ENCODE peak calls at places on chromosomes 2 and 18, in five cellular contexts. M, A, I, S and E are unnamed samples. For H3K4me1, the result is how much of the 10 kb centered on the place peaks cover.

GRCh38 chr2:218405365-218406208 is 5.9 kb downstream of the CTDSP1 start:
- DNase-seq in A (no peak), I (no peak), M (peak), S (no peak), E (peak)

GRCh38 chr2:105888625-105889024 is 143.9 kb downstream of the NCK2 start:
- DNase-seq in A (peak), M (peak), I (peak), S (peak), E (no peak)

GRCh38 chr18:58143391-58143790 is 99.4 kb downstream of the NEDD4L start:
- DNase-seq in S (no peak), A (no peak), I (no peak), M (no peak), E (peak)

GRCh38 chr2:72676341-72677025 is 149.3 kb downstream of the EXOC6B start:
- DNase-seq in I (no peak), M (no peak), S (no peak), A (no peak), E (no peak)

GRCh38 chr2:19474128-19474527 is 115.7 kb upstream of the OSR1 start:
- DNase-seq in I (no peak), M (no peak), A (peak), S (peak), E (peak)

GRCh38 chr2:134675294-134675693 is 43.5 kb downstream of the TMEM163 start:
- DNase-seq in M (no peak), A (no peak), S (no peak), I (no peak), E (no peak)

GRCh38 chr2:33645861-33646260 is 46.8 kb upstream of the FAM98A start:
- DNase-seq in M (no peak), S (peak), I (no peak), A (no peak), E (no peak)

GRCh38 chr2:33482518-33482917 is 6.1 kb downstream of the RASGRP3 start:
- DNase-seq in I (no peak), S (no peak), A (no peak), M (no peak), E (no peak)

GRCh38 chr2:173802518-173802917 is 162.7 kb downstream of the SP3 start:
- DNase-seq in I (no peak), M (no peak), A (no peak), S (no peak), E (no peak)

GRCh38 chr18:62497171-62497783 is 25.5 kb upstream of the ZCCHC2 start:
- DNase-seq in A (no peak), I (no peak), S (no peak), M (no peak), E (no peak)

GRCh38 chr2:105323117-105323516 is 6.4 kb downstream of the TGFBRAP1 start:
- DNase-seq in M (no peak), S (no peak), I (no peak), A (no peak), E (no peak)

GRCh38 chr18:63619661-63620060 is 24.4 kb downstream of the SERPINB4 start:
- DNase-seq in A (no peak), S (no peak), I (no peak), M (no peak), E (no peak)

GRCh38 chr18:45785015-45785597 is 40.4 kb upstream of the SIGLEC15 start:
- DNase-seq in A (no peak), I (no peak), S (no peak), M (no peak), E (no peak)

GRCh38 chr2:164816900-164817299 is 24.7 kb downstream of the COBLL1 start:
- DNase-seq in S (no peak), I (no peak), A (no peak), M (no peak), E (no peak)

GRCh38 chr2:112995346-112995920 is 9.8 kb upstream of the IL36A start:
- DNase-seq in S (no peak), A (peak), I (no peak), M (no peak), E (no peak)

GRCh38 chr2:167844714-167845530 is 402.5 kb downstream of the STK39 start:
- DNase-seq in M (peak), I (peak), S (peak), A (no peak), E (peak)

GRCh38 chr18:72752220-72752619 is 115.6 kb downstream of the NETO1 start:
- DNase-seq in M (no peak), I (no peak), S (no peak), A (no peak), E (no peak)

GRCh38 chr2:85772019-85772745 is 18.4 kb downstream of the ATOH8 start:
- DNase-seq in M (peak), S (peak), I (peak), A (no peak), E (peak)
- H3K4me1 ChIP-seq in M (under half), S (under half), I (half or more), A (under half), E (half or more)

GRCh38 chr2:14899621-14900414 is 267.3 kb downstream of the LRATD1 start:
- DNase-seq in A (no peak), M (no peak), S (no peak), I (no peak), E (no peak)
- H3K27ac ChIP-seq in A (no peak), M (no peak), S (no peak), I (no peak), E (no peak)

DNA sequence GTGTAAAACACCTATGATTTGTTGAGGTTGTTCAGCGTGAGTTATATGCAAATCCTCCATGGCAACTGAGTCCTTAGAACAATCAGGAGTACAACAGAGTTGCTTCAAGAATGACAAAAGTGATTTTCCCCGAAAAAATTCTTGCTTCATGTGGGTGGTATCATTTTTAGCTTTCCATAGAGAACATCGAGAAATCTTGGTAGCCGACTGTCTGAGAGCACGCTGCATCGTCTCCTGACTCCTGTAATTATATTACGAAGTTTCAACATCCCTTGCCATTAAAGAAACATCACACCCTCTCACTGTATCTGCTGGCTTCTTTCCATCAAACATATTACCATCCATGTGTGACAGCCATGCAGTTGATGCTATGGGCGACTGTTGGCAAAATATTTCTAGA is 311.3 kb downstream of the CMPK2 start:
- DNase-seq in A (no peak), M (no peak), I (no peak), S (no peak), E (no peak)
- TF ChIP-seq EZH2phosphoT487 in A (no peak), M (no peak), I (no peak), S (no peak), E (no peak)

GRCh38 chr18:35923939-35924338 is 48.5 kb upstream of the RMP24 start:
- DNase-seq in M (no peak), S (no peak), A (no peak), I (no peak), E (no peak)

GRCh38 chr18:35926884-35927283 is 45.6 kb upstream of the RMP24 start:
- DNase-seq in M (no peak), A (no peak), S (no peak), I (no peak), E (no peak)

GRCh38 chr18:35927431-35927830 is 45.0 kb upstream of the RMP24 start:
- DNase-seq in A (no peak), S (peak), I (no peak), M (no peak), E (no peak)
- H3K4me1 ChIP-seq in A (under half), S (under half), I (under half), M (under half), E (under half)

GRCh38 chr2:26612034-26612433 is 29.1 kb downstream of the CIB4 start:
- DNase-seq in S (no peak), M (no peak), I (no peak), A (no peak), E (no peak)

GRCh38 chr2:26613241-26614204 is 27.6 kb downstream of the CIB4 start:
- DNase-seq in A (no peak), M (peak), S (no peak), I (no peak), E (no peak)

GRCh38 chr2:26610504-26611335 is 30.4 kb downstream of the CIB4 start:
- DNase-seq in A (no peak), M (no peak), S (no peak), I (no peak), E (no peak)

GRCh38 chr2:26614205-26615128 is 26.7 kb downstream of the CIB4 start:
- DNase-seq in M (no peak), I (no peak), A (no peak), S (no peak), E (no peak)

DNA sequence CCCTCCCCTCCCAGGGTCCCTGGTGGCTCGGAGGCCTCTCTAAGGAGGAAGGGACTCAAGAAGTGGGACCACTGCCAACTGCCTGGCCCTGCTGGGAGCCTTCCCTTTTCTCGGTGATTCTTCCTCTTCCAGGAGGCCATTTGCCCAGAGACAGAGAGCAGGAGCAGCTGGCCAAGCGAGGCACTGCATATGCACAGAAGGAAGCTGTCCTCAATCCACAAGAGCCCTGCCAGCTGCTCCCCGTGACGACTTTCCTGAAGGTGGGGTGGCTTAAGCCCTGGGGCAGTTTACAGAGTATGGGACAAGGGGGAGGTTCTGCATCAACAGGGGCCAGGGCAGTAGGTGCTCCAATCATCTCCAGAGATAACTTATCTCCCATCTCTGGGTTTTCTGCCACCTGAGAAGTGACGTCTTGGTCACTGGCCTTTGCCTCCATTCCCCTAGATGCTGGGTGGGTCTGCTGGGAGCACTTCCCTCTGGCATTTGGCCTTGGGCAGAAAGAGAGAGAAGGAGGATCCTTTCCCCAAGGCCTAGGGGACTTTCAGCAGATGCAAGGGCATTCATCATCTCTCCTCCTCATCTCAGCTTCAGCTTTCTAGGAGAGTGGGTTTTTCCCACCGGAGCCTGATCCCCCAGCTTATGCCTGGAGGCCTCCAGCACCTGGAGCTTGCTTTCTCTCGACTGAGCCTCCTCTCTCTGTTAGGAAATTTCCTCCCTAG is 28.5 kb downstream of the CIB4 start:
- DNase-seq in A (no peak), M (no peak), S (no peak), I (no peak), E (no peak)
- H3K27ac ChIP-seq in A (no peak), M (no peak), S (no peak), I (no peak), E (peak)